ENCODE peak calls at places on chromosome 6, in six cellular contexts. W is right atrium auricular region; A is pancreas; O is uterus; Y is CD8-positive, alpha-beta memory T cell; C is IMR-90. H is an unnamed sample. For H3K4me1, the result is how much of the 10 kb centered on the place peaks cover.

GRCh38 chr6:56552212-56553130 is 90.2 kb downstream of the DST start:
- DNase-seq in A (no peak), W (no peak), C (peak), O (no peak), Y (no peak), H (no peak)

GRCh38 chr6:170087946-170088348 is 202.9 kb downstream of the DLL1 start:
- DNase-seq in W (peak), O (peak), Y (peak), A (peak), C (no peak), H (no peak)

GRCh38 chr6:25173951-25174474 is 105.2 kb upstream of the CARMIL1 start:
- DNase-seq in A (no peak), Y (no peak), W (no peak), C (peak), O (peak), H (peak)

GRCh38 chr6:45272626-45273025 is 55.5 kb upstream of the RUNX2 start:
- DNase-seq in Y (no peak), O (no peak), W (no peak), C (no peak), A (no peak), H (no peak)

GRCh38 chr6:137233561-137234504 is 14.6 kb upstream of the IFNGR1 start:
- DNase-seq in W (no peak), C (peak), O (peak), A (no peak), Y (no peak), H (peak)

GRCh38 chr6:5379647-5380242 is 118.4 kb downstream of the FARS2 start:
- DNase-seq in A (no peak), C (peak), W (no peak), O (no peak), Y (no peak), H (peak)

GRCh38 chr6:130670142-130670541 is 157.1 kb upstream of the SMLR1 start:
- DNase-seq in W (no peak), O (no peak), C (no peak), Y (no peak), A (no peak), H (no peak)

GRCh38 chr6:119915971-119916370 is 566.4 kb upstream of the MAN1A1 start:
- DNase-seq in W (no peak), C (no peak), O (no peak), A (no peak), Y (no peak), H (no peak)

GRCh38 chr6:127484207-127484858 is 25.1 kb upstream of the KIAA0408 start:
- DNase-seq in C (peak), W (no peak), Y (peak), A (no peak), O (no peak), H (peak)

GRCh38 chr6:116287668-116288282 is 8.0 kb upstream of the TSPYL1 start:
- DNase-seq in C (peak), O (no peak), W (no peak), A (no peak), Y (peak), H (peak)

GRCh38 chr6:157535354-157536217 is 154.6 kb downstream of the ZDHHC14 start:
- DNase-seq in W (no peak), C (peak), O (peak), Y (no peak), A (no peak), H (peak)

GRCh38 chr6:152575621-152576150 is 61.5 kb downstream of the SYNE1 start:
- DNase-seq in W (no peak), C (peak), Y (no peak), A (no peak), O (peak), H (no peak)

GRCh38 chr6:4510906-4511625 is 265.1 kb upstream of the CDYL start:
- DNase-seq in O (no peak), C (no peak), A (no peak), W (no peak), Y (no peak), H (no peak)

GRCh38 chr6:17986656-17987575 is 519 bp downstream of the KIF13A start:
- DNase-seq in O (peak), C (peak), W (peak), Y (no peak), A (peak), H (peak)

GRCh38 chr6:7561153-7561964 is 19.9 kb downstream of the DSP start:
- DNase-seq in Y (no peak), O (no peak), W (no peak), A (peak), C (peak), H (no peak)

GRCh38 chr6:52019092-52019491 is 68.3 kb downstream of the PKHD1 start:
- DNase-seq in Y (no peak), O (no peak), W (no peak), A (no peak), C (no peak), H (no peak)

GRCh38 chr6:117495873-117496272 is 13.4 kb downstream of the DCBLD1 start:
- DNase-seq in W (no peak), O (no peak), C (peak), A (no peak), Y (no peak), H (no peak)

GRCh38 chr6:36272234-36272633 is 2.4 kb downstream of the PNPLA1 start:
- DNase-seq in Y (no peak), C (no peak), A (no peak), W (no peak), O (no peak), H (no peak)

DNA sequence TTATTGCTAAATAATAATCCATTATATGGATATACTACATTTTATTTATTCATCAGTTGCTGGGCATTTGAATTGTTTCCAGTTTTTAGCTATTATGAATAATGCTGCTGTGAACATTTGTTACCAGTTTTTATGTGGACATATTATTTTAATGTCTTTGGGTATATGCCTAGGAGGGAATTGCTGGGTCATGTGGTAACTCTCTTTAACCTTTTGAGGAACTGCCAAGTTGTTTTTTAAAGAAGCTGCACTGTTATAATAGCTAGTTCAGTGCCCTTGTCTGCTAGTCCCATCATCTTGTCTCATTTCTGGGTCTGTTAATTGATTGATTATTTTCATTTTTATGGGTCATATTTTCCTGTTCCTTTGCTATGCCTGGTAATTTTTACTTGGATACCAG is 56.3 kb downstream of the FOXO3 start:
- DNase-seq in O (no peak), C (no peak), A (no peak), Y (no peak), W (no peak), H (no peak)
- H3K4me1 ChIP-seq in O (under half), C (under half), A (half or more), Y (under half), W (half or more), H (under half)

GRCh38 chr6:43221046-43221773 is 8.1 kb downstream of the DNPH1 start:
- DNase-seq in O (no peak), Y (no peak), W (no peak), C (no peak), A (no peak), H (no peak)
- H3K4me1 ChIP-seq in O (under half), Y (under half), W (under half), C (under half), A (under half), H (under half)

DNA sequence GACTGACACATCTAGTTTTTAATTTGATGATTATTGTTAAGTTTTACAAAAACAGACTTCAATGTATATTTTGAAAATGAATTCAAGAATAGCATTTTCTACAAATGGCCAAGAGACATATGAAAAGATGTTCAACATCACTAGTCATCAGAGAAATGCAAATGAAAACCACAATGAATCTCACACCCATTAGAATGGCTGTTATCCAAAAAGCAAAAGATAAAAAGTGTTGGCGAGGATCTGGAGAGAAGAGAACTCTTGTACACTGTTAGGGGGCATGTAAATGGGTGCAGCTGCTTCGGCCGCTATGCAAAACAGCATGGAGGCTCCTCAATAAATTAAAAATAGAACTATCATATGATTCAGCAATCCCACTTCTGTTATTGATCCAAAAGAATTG is 185.8 kb upstream of the CCN2 start:
- DNase-seq in Y (no peak), W (no peak), C (no peak), A (no peak), O (no peak), H (no peak)
- H3K4me1 ChIP-seq in Y (under half), W (under half), C (under half), A (under half), O (under half), H (half or more)

GRCh38 chr6:15266423-15266996 is 20.6 kb downstream of the JARID2 start:
- DNase-seq in C (no peak), Y (no peak), W (no peak), O (no peak), A (no peak), H (peak)

GRCh38 chr6:15264902-15265761 is 19.3 kb downstream of the JARID2 start:
- DNase-seq in A (no peak), C (peak), W (no peak), Y (no peak), O (no peak), H (no peak)

GRCh38 chr6:15265787-15266186 is 19.9 kb downstream of the JARID2 start:
- DNase-seq in C (no peak), A (no peak), W (no peak), Y (no peak), O (no peak), H (peak)

GRCh38 chr6:15268130-15268908 is 22.4 kb downstream of the JARID2 start:
- DNase-seq in Y (no peak), C (no peak), W (no peak), O (no peak), A (no peak), H (no peak)

GRCh38 chr6:15267221-15267620 is 21.4 kb downstream of the JARID2 start:
- DNase-seq in O (no peak), W (no peak), C (no peak), A (no peak), Y (no peak), H (no peak)
- H3K4me1 ChIP-seq in O (under half), W (half or more), C (under half), A (under half), Y (half or more), H (under half)

H was measured in endothelial cell of umbilical vein.